ENCODE peak calls at places on chromosomes 2 and 18, in five cellular contexts. One of them, this sample, is unnamed.

GRCh38 chr18:22783245-22783644 is 149.9 kb upstream of the RBBP8 start:
- DNase-seq in fibroblast of lung: no peak
- DNase-seq in left ventricle myocardium inferior: no peak
- DNase-seq in RWPE1: no peak
- DNase-seq in hepatocyte: no peak
- DNase-seq in this sample: no peak

GRCh38 chr2:128450211-128451015 is 131.7 kb upstream of the HS6ST1 start:
- DNase-seq in fibroblast of lung: no peak
- DNase-seq in left ventricle myocardium inferior: no peak
- DNase-seq in RWPE1: no peak
- DNase-seq in hepatocyte: no peak
- DNase-seq in this sample: no peak

GRCh38 chr2:26630669-26631360 is 10.4 kb downstream of the CIB4 start:
- DNase-seq in fibroblast of lung: no peak
- DNase-seq in left ventricle myocardium inferior: no peak
- DNase-seq in RWPE1: peak; percentile 45
- DNase-seq in hepatocyte: peak; percentile 65
- DNase-seq in this sample: no peak

GRCh38 chr2:34104601-34105000 is 505.5 kb upstream of the FAM98A start:
- DNase-seq in fibroblast of lung: peak; percentile 54
- DNase-seq in left ventricle myocardium inferior: no peak
- DNase-seq in RWPE1: peak; percentile 42
- DNase-seq in hepatocyte: no peak
- DNase-seq in this sample: no peak

GRCh38 chr18:11818486-11819203 is 32.6 kb upstream of the CHMP1B start:
- DNase-seq in fibroblast of lung: no peak
- DNase-seq in left ventricle myocardium inferior: no peak
- DNase-seq in RWPE1: no peak
- DNase-seq in hepatocyte: no peak
- DNase-seq in this sample: no peak

GRCh38 chr2:205734436-205734835 is 52.1 kb downstream of the NRP2 start:
- DNase-seq in fibroblast of lung: peak; percentile 91
- DNase-seq in left ventricle myocardium inferior: no peak
- DNase-seq in RWPE1: peak; percentile 38
- DNase-seq in hepatocyte: peak; percentile 73
- DNase-seq in this sample: no peak

GRCh38 chr2:149538138-149538833 is 49.3 kb downstream of the MMADHC start:
- DNase-seq in fibroblast of lung: no peak
- DNase-seq in left ventricle myocardium inferior: no peak
- DNase-seq in RWPE1: peak; percentile 83
- DNase-seq in hepatocyte: no peak
- DNase-seq in this sample: no peak

GRCh38 chr2:88059979-88060906 is 4.7 kb upstream of the KRCC1 start:
- DNase-seq in fibroblast of lung: peak; percentile 53
- DNase-seq in left ventricle myocardium inferior: no peak
- DNase-seq in RWPE1: peak; percentile 71
- DNase-seq in hepatocyte: peak; percentile 69
- DNase-seq in this sample: no peak

GRCh38 chr18:23932385-23933067 is 82.0 kb upstream of the TTC39C start:
- DNase-seq in fibroblast of lung: no peak
- DNase-seq in left ventricle myocardium inferior: no peak
- DNase-seq in RWPE1: no peak
- DNase-seq in hepatocyte: no peak
- DNase-seq in this sample: no peak

GRCh38 chr2:171046056-171046560 is 114.6 kb downstream of the TLK1 start:
- DNase-seq in fibroblast of lung: peak; percentile 42
- DNase-seq in left ventricle myocardium inferior: no peak
- DNase-seq in RWPE1: no peak
- DNase-seq in hepatocyte: no peak
- DNase-seq in this sample: no peak

GRCh38 chr2:195498176-195498575 is 158.8 kb upstream of the SLC39A10 start:
- DNase-seq in fibroblast of lung: peak; percentile 60
- DNase-seq in left ventricle myocardium inferior: no peak
- DNase-seq in RWPE1: peak; percentile 4
- DNase-seq in hepatocyte: peak; percentile 14
- DNase-seq in this sample: no peak

GRCh38 chr2:161273038-161273760 is 35.0 kb upstream of the PSMD14 start:
- DNase-seq in fibroblast of lung: peak; percentile 79
- DNase-seq in left ventricle myocardium inferior: no peak
- DNase-seq in RWPE1: peak; percentile 42
- DNase-seq in hepatocyte: peak; percentile 79
- DNase-seq in this sample: no peak

GRCh38 chr2:165067958-165068612 is 112.8 kb upstream of the SLC38A11 start:
- DNase-seq in fibroblast of lung: peak; percentile 39
- DNase-seq in left ventricle myocardium inferior: peak; percentile 40
- DNase-seq in RWPE1: peak; percentile 9
- DNase-seq in hepatocyte: peak; percentile 83
- DNase-seq in this sample: no peak

GRCh38 chr18:33839452-33840225 is 261.6 kb downstream of the ASXL3 start:
- DNase-seq in fibroblast of lung: peak; percentile 79
- DNase-seq in left ventricle myocardium inferior: no peak
- DNase-seq in RWPE1: peak; percentile 19
- DNase-seq in hepatocyte: peak; percentile 77
- DNase-seq in this sample: peak; percentile 59

GRCh38 chr2:101520246-101520645 is 45.3 kb upstream of the RFX8 start:
- DNase-seq in fibroblast of lung: peak; percentile 33
- DNase-seq in left ventricle myocardium inferior: no peak
- DNase-seq in RWPE1: peak; percentile 36
- DNase-seq in hepatocyte: no peak
- DNase-seq in this sample: no peak

GRCh38 chr18:33116376-33116775 is 324.1 kb downstream of the CCDC178 start:
- DNase-seq in fibroblast of lung: peak; percentile 14
- DNase-seq in left ventricle myocardium inferior: peak; percentile 7
- DNase-seq in RWPE1: no peak
- DNase-seq in hepatocyte: peak; percentile 61
- DNase-seq in this sample: peak; percentile 67

GRCh38 chr2:64296150-64296500 is 151.9 kb upstream of the PELI1 start:
- DNase-seq in fibroblast of lung: no peak
- DNase-seq in left ventricle myocardium inferior: no peak
- DNase-seq in RWPE1: no peak
- DNase-seq in hepatocyte: no peak
- DNase-seq in this sample: no peak

GRCh38 chr2:21256006-21256405 is 132.2 kb downstream of the TDRD15 start:
- DNase-seq in fibroblast of lung: no peak
- DNase-seq in left ventricle myocardium inferior: no peak
- DNase-seq in RWPE1: no peak
- DNase-seq in hepatocyte: no peak
- DNase-seq in this sample: no peak

GRCh38 chr2:207782238-207783030 is 12.7 kb upstream of the FZD5 start:
- DNase-seq in fibroblast of lung: no peak
- DNase-seq in left ventricle myocardium inferior: no peak
- DNase-seq in RWPE1: no peak
- DNase-seq in hepatocyte: peak; percentile 60
- DNase-seq in this sample: no peak

GRCh38 chr18:63155169-63155852 is 164.3 kb downstream of the BCL2 start:
- DNase-seq in fibroblast of lung: no peak
- DNase-seq in left ventricle myocardium inferior: peak; percentile 58
- DNase-seq in RWPE1: peak; percentile 22
- DNase-seq in hepatocyte: peak; percentile 71
- DNase-seq in this sample: peak; percentile 93

GRCh38 chr2:157197848-157198247 is 59.7 kb upstream of the GALNT5 start:
- DNase-seq in fibroblast of lung: no peak
- DNase-seq in left ventricle myocardium inferior: no peak
- DNase-seq in RWPE1: no peak
- DNase-seq in hepatocyte: no peak
- DNase-seq in this sample: no peak

GRCh38 chr2:235495373-235496238 is 1.8 kb downstream of the AGAP1 start:
- DNase-seq in fibroblast of lung: no peak
- DNase-seq in left ventricle myocardium inferior: no peak
- DNase-seq in RWPE1: peak; percentile 36
- DNase-seq in hepatocyte: no peak
- DNase-seq in this sample: no peak

GRCh38 chr2:36707050-36707449 is 10.5 kb downstream of the VIT start:
- DNase-seq in fibroblast of lung: no peak
- DNase-seq in left ventricle myocardium inferior: no peak
- DNase-seq in RWPE1: peak; percentile 77
- DNase-seq in hepatocyte: peak; percentile 22
- DNase-seq in this sample: no peak

GRCh38 chr2:70127920-70128444 is 40.7 kb downstream of the PCBP1 start:
- DNase-seq in fibroblast of lung: no peak
- DNase-seq in left ventricle myocardium inferior: no peak
- DNase-seq in RWPE1: no peak
- DNase-seq in hepatocyte: no peak
- DNase-seq in this sample: no peak

GRCh38 chr2:74261204-74261864 is 62.9 kb downstream of the MTHFD2 start:
- DNase-seq in fibroblast of lung: peak; percentile 37
- DNase-seq in left ventricle myocardium inferior: peak; percentile 33
- DNase-seq in RWPE1: peak; percentile 71
- DNase-seq in hepatocyte: peak; percentile 48
- DNase-seq in this sample: no peak

GRCh38 chr2:128304715-128305554 is 13.7 kb downstream of the HS6ST1 start:
- DNase-seq in fibroblast of lung: peak; percentile 98
- DNase-seq in left ventricle myocardium inferior: peak; percentile 76
- DNase-seq in RWPE1: peak; percentile 97
- DNase-seq in hepatocyte: peak; percentile 92
- DNase-seq in this sample: peak; percentile 96

GRCh38 chr18:55950379-55951166 is 362.6 kb upstream of the TCF4 start:
- DNase-seq in fibroblast of lung: no peak
- DNase-seq in left ventricle myocardium inferior: no peak
- DNase-seq in RWPE1: no peak
- DNase-seq in hepatocyte: no peak
- DNase-seq in this sample: peak; percentile 30

GRCh38 chr2:47195149-47195548 is 40.0 kb upstream of the STPG4 start:
- DNase-seq in fibroblast of lung: no peak
- DNase-seq in left ventricle myocardium inferior: no peak
- DNase-seq in RWPE1: peak; percentile 63
- DNase-seq in hepatocyte: peak; percentile 69
- DNase-seq in this sample: no peak

GRCh38 chr2:85589982-85590791 is 5.4 kb upstream of the RNF181 start:
- DNase-seq in fibroblast of lung: peak; percentile 73
- DNase-seq in left ventricle myocardium inferior: no peak
- DNase-seq in RWPE1: no peak
- DNase-seq in hepatocyte: no peak
- DNase-seq in this sample: no peak

GRCh38 chr2:70979626-70980025 is 1.2 kb downstream of the ANKRD53 start:
- DNase-seq in fibroblast of lung: no peak
- DNase-seq in left ventricle myocardium inferior: no peak
- DNase-seq in RWPE1: no peak
- DNase-seq in hepatocyte: no peak
- DNase-seq in this sample: no peak

DNA sequence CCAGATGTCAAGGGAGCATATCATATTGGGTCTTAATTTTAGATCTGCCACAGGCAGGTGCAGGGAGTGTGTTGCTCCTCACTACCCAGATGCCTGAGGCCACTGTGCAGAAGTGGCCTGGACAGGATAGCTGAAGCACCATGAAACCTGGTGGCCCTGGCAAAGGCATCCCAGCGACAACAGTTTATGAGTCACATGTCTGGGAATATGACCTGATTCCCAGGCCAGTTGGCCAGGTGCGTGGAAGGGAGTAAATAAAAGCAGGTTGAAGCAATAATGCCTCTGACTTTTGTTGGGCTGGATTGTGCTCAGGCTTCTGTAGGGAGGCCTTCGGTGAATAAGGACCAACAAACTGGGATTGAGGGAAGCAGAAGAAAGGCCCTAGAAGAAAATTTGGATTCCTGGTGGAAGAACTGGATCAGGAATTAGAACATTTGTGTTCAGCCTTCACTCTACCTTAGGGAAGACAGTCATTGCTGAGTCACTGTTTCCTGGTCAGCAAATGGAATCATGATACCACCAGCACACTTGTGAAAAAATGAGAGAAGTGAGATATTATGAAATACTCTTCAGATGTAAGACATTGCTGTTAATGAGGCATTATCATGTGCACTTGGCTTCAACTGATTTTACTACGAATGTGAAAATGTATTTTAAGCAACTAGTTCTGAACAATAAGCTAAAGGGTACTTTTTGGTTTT is 78.4 kb upstream of the ZNF516 start:
- DNase-seq in fibroblast of lung: peak; percentile 57
- DNase-seq in left ventricle myocardium inferior: no peak
- DNase-seq in RWPE1: peak; percentile 71
- DNase-seq in hepatocyte: no peak
- DNase-seq in this sample: no peak
- H3K27ac ChIP-seq in fibroblast of lung: no peak overlapping the region
- H3K27ac ChIP-seq in left ventricle myocardium inferior: no peak overlapping the region
- H3K27ac ChIP-seq in RWPE1: peak overlapping the region; percentile 72
- H3K27ac ChIP-seq in hepatocyte: no peak overlapping the region
- H3K27ac ChIP-seq in this sample: no peak overlapping the region

DNA sequence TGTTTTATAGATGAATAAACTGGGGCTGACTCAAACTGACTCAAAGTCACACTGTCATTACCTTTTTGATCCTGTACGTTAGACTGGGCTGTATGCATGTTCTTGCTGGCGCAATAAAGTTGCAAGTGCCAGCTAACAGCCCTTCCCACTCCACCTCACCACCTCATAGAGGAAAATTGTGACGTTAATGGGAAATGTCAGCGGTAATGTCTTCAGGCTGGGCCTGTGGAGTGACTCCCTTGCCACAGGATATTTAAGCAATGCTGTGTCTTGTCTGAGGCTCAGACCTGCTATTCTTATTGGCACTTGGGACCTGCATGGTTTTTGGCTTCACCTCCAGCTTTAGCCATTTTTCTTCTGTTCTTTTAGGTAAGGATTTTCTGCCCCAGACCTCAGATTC is 25.2 kb upstream of the CASP10 start:
- DNase-seq in fibroblast of lung: no peak
- DNase-seq in left ventricle myocardium inferior: no peak
- DNase-seq in RWPE1: no peak
- DNase-seq in hepatocyte: no peak
- DNase-seq in this sample: no peak
- H3K27ac ChIP-seq in fibroblast of lung: no peak overlapping the region
- H3K27ac ChIP-seq in left ventricle myocardium inferior: peak overlapping the region; percentile 79
- H3K27ac ChIP-seq in RWPE1: peak overlapping the region; percentile 63
- H3K27ac ChIP-seq in hepatocyte: peak overlapping the region; percentile 86
- H3K27ac ChIP-seq in this sample: peak overlapping the region; percentile 61

DNA sequence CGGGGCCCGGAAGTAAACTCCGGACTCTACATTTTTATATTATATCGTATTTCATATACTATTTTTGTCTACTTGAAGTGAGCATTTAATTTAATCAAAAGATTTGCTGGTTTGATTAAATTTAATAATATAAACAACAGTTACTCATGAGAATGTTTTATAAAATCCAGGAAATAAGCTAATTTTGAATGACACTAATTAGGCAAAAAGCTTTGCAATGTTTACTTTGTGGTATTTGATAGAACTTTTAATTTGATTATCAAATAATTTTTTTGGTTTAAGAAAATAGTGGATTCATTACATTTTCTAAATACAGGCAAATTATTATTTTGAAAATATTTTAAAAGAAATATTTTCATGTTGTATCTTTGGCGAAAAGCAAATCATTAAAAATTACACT is 900.4 kb upstream of the CDH2 start:
- DNase-seq in fibroblast of lung: no peak
- DNase-seq in left ventricle myocardium inferior: no peak
- DNase-seq in RWPE1: no peak
- DNase-seq in hepatocyte: no peak
- DNase-seq in this sample: no peak
- H3K27ac ChIP-seq in fibroblast of lung: no peak overlapping the region
- H3K27ac ChIP-seq in left ventricle myocardium inferior: no peak overlapping the region
- H3K27ac ChIP-seq in RWPE1: no peak overlapping the region
- H3K27ac ChIP-seq in hepatocyte: no peak overlapping the region
- H3K27ac ChIP-seq in this sample: no peak overlapping the region

DNA sequence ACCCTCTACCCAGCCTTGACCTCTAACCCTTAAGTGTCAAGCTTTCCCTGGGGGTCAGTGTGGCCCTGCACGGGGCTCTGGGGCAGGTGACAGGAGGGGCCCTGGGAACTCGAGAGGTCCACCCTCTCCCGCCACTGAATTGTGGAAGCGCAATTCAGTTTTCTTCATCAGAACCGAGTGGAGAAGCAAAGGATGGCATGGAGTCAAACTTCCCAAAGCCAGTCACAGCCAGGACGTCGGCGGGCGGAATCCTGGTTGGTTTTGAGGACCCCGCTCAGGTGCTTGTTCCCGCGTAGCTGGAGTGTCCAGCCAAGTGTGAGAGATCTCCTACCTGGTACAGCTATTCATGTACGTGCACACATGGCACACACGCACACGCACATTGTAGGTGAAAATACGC is 62.0 kb downstream of the MBP start:
- DNase-seq in fibroblast of lung: no peak
- DNase-seq in left ventricle myocardium inferior: no peak
- DNase-seq in RWPE1: no peak
- DNase-seq in hepatocyte: no peak
- DNase-seq in this sample: no peak
- H3K27ac ChIP-seq in fibroblast of lung: no peak overlapping the region
- H3K27ac ChIP-seq in left ventricle myocardium inferior: peak overlapping the region; percentile 74
- H3K27ac ChIP-seq in RWPE1: no peak overlapping the region
- H3K27ac ChIP-seq in hepatocyte: no peak overlapping the region
- H3K27ac ChIP-seq in this sample: no peak overlapping the region

This sample was measured in kidney.